ENCODE peak calls at places on chromosome 20, in six cellular contexts. One of them, this sample, is unnamed.

GRCh38 chr20:57652865-57653545 is 32.8 kb upstream of the ZBP1 start:
- DNase-seq in pancreas: no peak
- DNase-seq in GM23338: no peak
- DNase-seq in fibroblast of lung: no peak
- DNase-seq in cardiac fibroblast: no peak
- DNase-seq in brain microvascular endothelial cell: no peak
- DNase-seq in this sample: no peak

GRCh38 chr20:49851991-49852390 is 39.4 kb downstream of the SLC9A8 start:
- DNase-seq in fibroblast of lung: no peak
- DNase-seq in pancreas: no peak
- DNase-seq in brain microvascular endothelial cell: no peak
- DNase-seq in GM23338: no peak
- DNase-seq in cardiac fibroblast: no peak
- DNase-seq in this sample: no peak

GRCh38 chr20:2164966-2165365 is 63.3 kb downstream of the STK35 start:
- DNase-seq in brain microvascular endothelial cell: no peak
- DNase-seq in GM23338: no peak
- DNase-seq in cardiac fibroblast: no peak
- DNase-seq in fibroblast of lung: no peak
- DNase-seq in pancreas: no peak
- DNase-seq in this sample: no peak

GRCh38 chr20:55375920-55376319 is 629.4 kb downstream of the CBLN4 start:
- DNase-seq in fibroblast of lung: no peak
- DNase-seq in pancreas: no peak
- DNase-seq in GM23338: no peak
- DNase-seq in cardiac fibroblast: no peak
- DNase-seq in brain microvascular endothelial cell: no peak
- DNase-seq in this sample: no peak

GRCh38 chr20:5191829-5192569 is 65.2 kb downstream of the CDS2 start:
- DNase-seq in pancreas: no peak
- DNase-seq in cardiac fibroblast: peak
- DNase-seq in fibroblast of lung: peak
- DNase-seq in GM23338: peak
- DNase-seq in brain microvascular endothelial cell: peak
- DNase-seq in this sample: peak

GRCh38 chr20:24877652-24878051 is 71.4 kb upstream of the CST7 start:
- DNase-seq in fibroblast of lung: no peak
- DNase-seq in cardiac fibroblast: no peak
- DNase-seq in pancreas: no peak
- DNase-seq in GM23338: no peak
- DNase-seq in brain microvascular endothelial cell: no peak
- DNase-seq in this sample: no peak

GRCh38 chr20:48686238-48687096 is 141.3 kb downstream of the PREX1 start:
- DNase-seq in pancreas: no peak
- DNase-seq in brain microvascular endothelial cell: no peak
- DNase-seq in GM23338: no peak
- DNase-seq in cardiac fibroblast: peak
- DNase-seq in fibroblast of lung: peak
- DNase-seq in this sample: peak

GRCh38 chr20:11229772-11230171 is 556.0 kb upstream of the JAG1 start:
- DNase-seq in brain microvascular endothelial cell: peak
- DNase-seq in GM23338: no peak
- DNase-seq in fibroblast of lung: peak
- DNase-seq in cardiac fibroblast: peak
- DNase-seq in pancreas: no peak
- DNase-seq in this sample: peak

GRCh38 chr20:24718696-24719095 is 230.4 kb upstream of the CST7 start:
- DNase-seq in cardiac fibroblast: no peak
- DNase-seq in pancreas: no peak
- DNase-seq in brain microvascular endothelial cell: no peak
- DNase-seq in fibroblast of lung: no peak
- DNase-seq in GM23338: no peak
- DNase-seq in this sample: no peak

GRCh38 chr20:48761023-48761785 is 66.6 kb downstream of the PREX1 start:
- DNase-seq in pancreas: no peak
- DNase-seq in cardiac fibroblast: no peak
- DNase-seq in GM23338: no peak
- DNase-seq in brain microvascular endothelial cell: no peak
- DNase-seq in fibroblast of lung: no peak
- DNase-seq in this sample: no peak

GRCh38 chr20:21166801-21167200 is 40.9 kb downstream of the KIZ start:
- DNase-seq in brain microvascular endothelial cell: no peak
- DNase-seq in cardiac fibroblast: no peak
- DNase-seq in fibroblast of lung: no peak
- DNase-seq in pancreas: no peak
- DNase-seq in GM23338: no peak
- DNase-seq in this sample: no peak

GRCh38 chr20:9214676-9215075 is 145.8 kb downstream of the PLCB4 start:
- DNase-seq in pancreas: no peak
- DNase-seq in fibroblast of lung: peak
- DNase-seq in brain microvascular endothelial cell: no peak
- DNase-seq in GM23338: no peak
- DNase-seq in cardiac fibroblast: peak
- DNase-seq in this sample: peak

GRCh38 chr20:14761903-14762302 is 424.5 kb upstream of the FLRT3 start:
- DNase-seq in pancreas: no peak
- DNase-seq in fibroblast of lung: no peak
- DNase-seq in GM23338: peak
- DNase-seq in brain microvascular endothelial cell: no peak
- DNase-seq in cardiac fibroblast: no peak
- DNase-seq in this sample: no peak

GRCh38 chr20:56808119-56808725 is 179.1 kb downstream of the TFAP2C start:
- DNase-seq in fibroblast of lung: no peak
- DNase-seq in pancreas: no peak
- DNase-seq in GM23338: no peak
- DNase-seq in cardiac fibroblast: no peak
- DNase-seq in brain microvascular endothelial cell: no peak
- DNase-seq in this sample: no peak

GRCh38 chr20:62010551-62011402 is 54.9 kb downstream of the TAF4 start:
- DNase-seq in brain microvascular endothelial cell: peak
- DNase-seq in pancreas: peak
- DNase-seq in GM23338: peak
- DNase-seq in fibroblast of lung: peak
- DNase-seq in cardiac fibroblast: peak
- DNase-seq in this sample: peak

GRCh38 chr20:31675828-31676533 is 38.3 kb downstream of the COX4I2 start:
- DNase-seq in brain microvascular endothelial cell: peak
- DNase-seq in GM23338: no peak
- DNase-seq in fibroblast of lung: no peak
- DNase-seq in pancreas: no peak
- DNase-seq in cardiac fibroblast: peak
- DNase-seq in this sample: no peak

GRCh38 chr20:50724851-50725721 is 6.3 kb upstream of the PARD6B start:
- DNase-seq in cardiac fibroblast: peak
- DNase-seq in pancreas: no peak
- DNase-seq in fibroblast of lung: peak
- DNase-seq in brain microvascular endothelial cell: peak
- DNase-seq in GM23338: peak
- DNase-seq in this sample: peak

GRCh38 chr20:1968958-1969357 is 24.9 kb downstream of the PDYN start:
- DNase-seq in cardiac fibroblast: no peak
- DNase-seq in fibroblast of lung: no peak
- DNase-seq in brain microvascular endothelial cell: no peak
- DNase-seq in pancreas: no peak
- DNase-seq in GM23338: no peak
- DNase-seq in this sample: no peak

GRCh38 chr20:24102290-24102689 is 113.7 kb upstream of the GGTLC1 start:
- DNase-seq in fibroblast of lung: no peak
- DNase-seq in brain microvascular endothelial cell: peak
- DNase-seq in pancreas: no peak
- DNase-seq in GM23338: peak
- DNase-seq in cardiac fibroblast: peak
- DNase-seq in this sample: no peak

GRCh38 chr20:56689852-56690485 is 60.9 kb downstream of the TFAP2C start:
- DNase-seq in cardiac fibroblast: no peak
- DNase-seq in pancreas: no peak
- DNase-seq in GM23338: no peak
- DNase-seq in fibroblast of lung: no peak
- DNase-seq in brain microvascular endothelial cell: no peak
- DNase-seq in this sample: peak

GRCh38 chr20:63539441-63540370 is 2.5 kb upstream of the PTK6 start:
- DNase-seq in brain microvascular endothelial cell: no peak
- DNase-seq in GM23338: no peak
- DNase-seq in fibroblast of lung: no peak
- DNase-seq in pancreas: peak
- DNase-seq in cardiac fibroblast: no peak
- DNase-seq in this sample: no peak

GRCh38 chr20:63536997-63537524 is at the start of gene PTK6:
- DNase-seq in GM23338: no peak
- DNase-seq in fibroblast of lung: no peak
- DNase-seq in pancreas: peak
- DNase-seq in cardiac fibroblast: no peak
- DNase-seq in brain microvascular endothelial cell: no peak
- DNase-seq in this sample: no peak

GRCh38 chr20:63539092-63539430 is 1.9 kb upstream of the PTK6 start:
- DNase-seq in GM23338: no peak
- DNase-seq in pancreas: no peak
- DNase-seq in brain microvascular endothelial cell: no peak
- DNase-seq in fibroblast of lung: no peak
- DNase-seq in cardiac fibroblast: no peak
- DNase-seq in this sample: no peak

GRCh38 chr20:63537525-63538203 is 488 bp upstream of the PTK6 start:
- DNase-seq in brain microvascular endothelial cell: peak
- DNase-seq in GM23338: peak
- DNase-seq in cardiac fibroblast: peak
- DNase-seq in pancreas: peak
- DNase-seq in fibroblast of lung: peak
- DNase-seq in this sample: peak

GRCh38 chr20:63538204-63539091 is 1.3 kb upstream of the PTK6 start:
- DNase-seq in pancreas: peak
- DNase-seq in brain microvascular endothelial cell: no peak
- DNase-seq in fibroblast of lung: peak
- DNase-seq in GM23338: peak
- DNase-seq in cardiac fibroblast: peak
- DNase-seq in this sample: no peak
- TF ChIP-seq CTCF in pancreas: peak
- TF ChIP-seq CTCF in brain microvascular endothelial cell: no peak
- TF ChIP-seq CTCF in fibroblast of lung: peak
- TF ChIP-seq CTCF in GM23338: peak
- TF ChIP-seq CTCF in cardiac fibroblast: no peak
- TF ChIP-seq CTCF in this sample: no peak

DNA sequence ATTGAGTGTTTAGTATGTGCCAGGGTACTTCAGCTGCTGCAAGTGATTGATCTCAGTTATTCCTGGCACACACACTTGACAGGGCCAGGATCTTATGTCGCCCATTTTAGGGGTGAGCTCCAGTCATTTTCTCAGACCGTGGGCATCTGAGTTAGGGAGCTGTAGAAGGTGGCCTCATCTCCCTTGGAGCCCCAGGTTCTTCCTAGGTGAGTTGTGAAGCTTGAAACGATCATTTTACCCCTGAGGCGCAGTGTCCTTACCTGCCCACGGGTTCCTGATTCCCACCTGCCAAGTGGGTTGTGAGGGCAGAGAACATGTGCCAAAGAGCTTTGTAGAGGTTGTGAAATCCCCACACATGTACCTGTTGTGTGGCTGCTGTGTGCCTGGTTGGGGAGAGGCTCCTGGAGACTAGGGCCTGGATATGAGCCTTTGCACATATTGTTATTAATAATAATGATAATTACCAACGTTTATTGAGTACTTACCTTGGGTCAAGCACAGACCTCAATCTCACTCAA is 465 bp upstream of the KCNS1 start:
- DNase-seq in brain microvascular endothelial cell: no peak
- DNase-seq in cardiac fibroblast: no peak
- DNase-seq in fibroblast of lung: no peak
- DNase-seq in pancreas: no peak
- DNase-seq in GM23338: no peak
- DNase-seq in this sample: no peak
- H3K4me3 ChIP-seq in brain microvascular endothelial cell: no peak
- H3K4me3 ChIP-seq in cardiac fibroblast: no peak
- H3K4me3 ChIP-seq in fibroblast of lung: no peak
- H3K4me3 ChIP-seq in pancreas: no peak
- H3K4me3 ChIP-seq in GM23338: peak
- H3K4me3 ChIP-seq in this sample: no peak

GRCh38 chr20:37903317-37904007 is 535 bp downstream of the VSTM2L start:
- DNase-seq in brain microvascular endothelial cell: no peak
- DNase-seq in GM23338: peak
- DNase-seq in cardiac fibroblast: no peak
- DNase-seq in pancreas: no peak
- DNase-seq in fibroblast of lung: no peak
- DNase-seq in this sample: no peak

GRCh38 chr20:37904008-37904675 is 1.2 kb downstream of the VSTM2L start:
- DNase-seq in GM23338: no peak
- DNase-seq in brain microvascular endothelial cell: no peak
- DNase-seq in pancreas: no peak
- DNase-seq in fibroblast of lung: no peak
- DNase-seq in cardiac fibroblast: no peak
- DNase-seq in this sample: no peak

GRCh38 chr20:37902504-37903313 is at the start of gene VSTM2L:
- DNase-seq in GM23338: peak
- DNase-seq in pancreas: no peak
- DNase-seq in cardiac fibroblast: peak
- DNase-seq in fibroblast of lung: peak
- DNase-seq in brain microvascular endothelial cell: peak
- DNase-seq in this sample: peak

GRCh38 chr20:37901280-37901666 is 1.7 kb upstream of the VSTM2L start:
- DNase-seq in pancreas: no peak
- DNase-seq in GM23338: peak
- DNase-seq in cardiac fibroblast: peak
- DNase-seq in brain microvascular endothelial cell: no peak
- DNase-seq in fibroblast of lung: no peak
- DNase-seq in this sample: no peak

GRCh38 chr20:37901667-37902503 is 1.0 kb upstream of the VSTM2L start:
- DNase-seq in pancreas: no peak
- DNase-seq in GM23338: peak
- DNase-seq in cardiac fibroblast: peak
- DNase-seq in fibroblast of lung: peak
- DNase-seq in brain microvascular endothelial cell: peak
- DNase-seq in this sample: peak
- TF ChIP-seq CTCF in pancreas: no peak
- TF ChIP-seq CTCF in GM23338: peak
- TF ChIP-seq CTCF in cardiac fibroblast: peak
- TF ChIP-seq CTCF in fibroblast of lung: peak
- TF ChIP-seq CTCF in brain microvascular endothelial cell: peak
- TF ChIP-seq CTCF in this sample: peak

DNA sequence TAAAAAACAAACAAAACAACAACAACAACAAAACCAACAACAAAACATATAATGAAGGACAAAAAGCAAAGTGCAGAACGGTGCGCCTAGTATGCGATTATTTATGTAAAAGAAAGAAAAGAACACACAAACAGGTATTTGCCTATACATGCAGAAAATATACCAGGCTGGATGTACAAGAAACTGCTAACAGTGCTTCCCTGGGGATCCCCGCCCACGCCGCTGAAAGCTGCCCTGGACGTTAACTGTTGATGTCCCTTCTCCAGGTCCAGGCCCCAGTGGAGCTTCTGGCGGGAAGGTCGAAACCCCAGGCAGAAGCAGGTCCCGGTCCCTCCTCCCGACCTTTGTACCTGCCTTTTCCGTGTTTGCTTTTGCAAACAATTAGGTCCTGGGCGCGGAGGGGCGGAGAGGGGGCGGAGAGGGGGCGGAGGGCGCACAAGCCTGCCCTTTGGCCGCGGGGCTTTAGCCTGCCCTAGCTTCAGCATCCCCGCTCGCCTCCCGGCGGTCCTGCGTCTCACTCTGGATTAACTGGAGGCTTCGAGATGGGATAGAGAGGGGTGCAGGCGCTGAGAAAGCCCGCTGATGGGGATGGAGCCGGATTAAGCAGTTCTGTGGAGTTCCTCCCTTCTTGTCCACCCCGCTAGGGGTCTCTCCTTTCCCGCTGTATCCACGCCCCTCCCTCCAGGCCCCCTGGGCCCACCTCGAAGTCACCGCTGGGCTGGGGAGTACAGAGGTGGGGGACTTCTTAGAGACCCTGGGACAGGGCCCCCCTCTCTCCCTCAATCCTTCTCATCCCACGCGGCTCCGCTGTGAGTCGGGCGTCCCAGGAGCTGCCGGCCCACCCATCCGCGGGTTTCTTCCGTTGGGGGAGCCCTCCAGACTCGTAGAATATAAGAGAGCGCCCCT is 8.2 kb upstream of the AHCY start:
- DNase-seq in brain microvascular endothelial cell: no peak
- DNase-seq in cardiac fibroblast: no peak
- DNase-seq in pancreas: peak
- DNase-seq in GM23338: peak
- DNase-seq in fibroblast of lung: no peak
- DNase-seq in this sample: no peak
- H3K4me3 ChIP-seq in brain microvascular endothelial cell: peak
- H3K4me3 ChIP-seq in cardiac fibroblast: no peak
- H3K4me3 ChIP-seq in pancreas: no peak
- H3K4me3 ChIP-seq in GM23338: peak
- H3K4me3 ChIP-seq in fibroblast of lung: no peak
- H3K4me3 ChIP-seq in this sample: peak

This sample was measured in AG09309.